ENCODE peak calls at places on chromosomes 12 and 14, in four cellular contexts. A is CD8-positive, alpha-beta memory T cell; N is mesenchymal stem cell; U is lung. S is an unnamed sample.

GRCh38 chr14:36751920-36752319 is 90.3 kb downstream of the PAX9 start:
- DNase-seq in U (no peak), N (no peak), A (no peak), S (no peak)

GRCh38 chr12:109879332-109880048 is 851 bp downstream of the GLTP start:
- DNase-seq in N (peak), U (no peak), A (no peak), S (no peak)

GRCh38 chr12:94802796-94803195 is 152.4 kb upstream of the TMCC3 start:
- DNase-seq in N (no peak), U (no peak), A (no peak), S (no peak)

GRCh38 chr12:13379531-13379930 is 183.0 kb downstream of the EMP1 start:
- DNase-seq in N (no peak), A (no peak), U (no peak), S (no peak)

GRCh38 chr12:110199360-110200123 is 75.4 kb downstream of the IFT81 start:
- DNase-seq in U (no peak), A (no peak), N (peak), S (no peak)

GRCh38 chr14:94120667-94121335 is 8.6 kb downstream of the IFI27L2 start:
- DNase-seq in A (no peak), N (peak), U (no peak), S (peak)

GRCh38 chr12:24904871-24905270 is 44.0 kb downstream of the BCAT1 start:
- DNase-seq in A (no peak), U (no peak), N (no peak), S (no peak)

GRCh38 chr12:54383041-54383609 is 1.4 kb downstream of the ZNF385A start:
- DNase-seq in U (no peak), A (no peak), N (peak), S (no peak)

GRCh38 chr14:101288436-101289229 is 272.7 kb upstream of the DIO3 start:
- DNase-seq in A (no peak), N (no peak), U (no peak), S (no peak)

GRCh38 chr12:11929714-11930113 is 141.0 kb upstream of the BCL2L14 start:
- DNase-seq in A (no peak), U (no peak), N (no peak), S (no peak)

GRCh38 chr14:104556256-104557021 is 23.1 kb upstream of the C14orf180 start:
- DNase-seq in N (no peak), A (no peak), U (no peak), S (no peak)

GRCh38 chr12:34347367-34347766 is 325.1 kb downstream of the ALG10 start:
- DNase-seq in U (no peak), N (no peak), A (no peak), S (no peak)

GRCh38 chr14:68950111-68950510 is 29.0 kb downstream of the ACTN1 start:
- DNase-seq in A (no peak), N (peak), U (no peak), S (no peak)

GRCh38 chr14:103828315-103828967 is 18.9 kb downstream of the PPP1R13B start:
- DNase-seq in A (no peak), U (no peak), N (no peak), S (peak)

GRCh38 chr14:92644166-92644565 is 104.3 kb downstream of the LGMN start:
- DNase-seq in A (no peak), U (no peak), N (peak), S (no peak)

GRCh38 chr12:95169368-95169767 is 47.9 kb downstream of the FGD6 start:
- DNase-seq in U (no peak), N (peak), A (no peak), S (peak)

GRCh38 chr14:90281766-90282165 is 25.4 kb downstream of the PSMC1 start:
- DNase-seq in A (no peak), U (no peak), N (no peak), S (no peak)

GRCh38 chr12:121800694-121801600 is 2.9 kb upstream of the SETD1B start:
- DNase-seq in U (peak), A (peak), N (peak), S (peak)

GRCh38 chr12:68245071-68246021 is 8.1 kb downstream of the IL22 start:
- DNase-seq in A (no peak), U (no peak), N (peak), S (no peak)

GRCh38 chr14:51310453-51311074 is 70.5 kb downstream of the TMX1 start:
- DNase-seq in A (no peak), U (no peak), N (peak), S (no peak)

GRCh38 chr14:45051180-45051579 is 32.7 kb upstream of the PRPF39 start:
- DNase-seq in A (no peak), N (no peak), U (no peak), S (no peak)

GRCh38 chr12:13661005-13661887 is 320.2 kb downstream of the GRIN2B start:
- DNase-seq in A (no peak), U (peak), N (peak), S (peak)

GRCh38 chr14:88411039-88411438 is 25.6 kb downstream of the SPATA7 start:
- DNase-seq in U (no peak), A (no peak), N (no peak), S (no peak)

GRCh38 chr14:37550511-37550910 is 44.5 kb downstream of the FOXA1 start:
- DNase-seq in N (no peak), U (no peak), A (no peak), S (no peak)

GRCh38 chr12:1934831-1935230 is 16.4 kb upstream of the CACNA2D4 start:
- DNase-seq in A (no peak), N (no peak), U (no peak), S (no peak)

GRCh38 chr12:1934068-1934467 is 15.6 kb upstream of the CACNA2D4 start:
- DNase-seq in N (no peak), A (no peak), U (no peak), S (no peak)

GRCh38 chr12:1935242-1935641 is 16.8 kb upstream of the CACNA2D4 start:
- DNase-seq in U (no peak), A (no peak), N (no peak), S (no peak)

GRCh38 chr12:1932264-1932777 is 13.9 kb upstream of the CACNA2D4 start:
- DNase-seq in A (no peak), U (no peak), N (no peak), S (peak)

DNA sequence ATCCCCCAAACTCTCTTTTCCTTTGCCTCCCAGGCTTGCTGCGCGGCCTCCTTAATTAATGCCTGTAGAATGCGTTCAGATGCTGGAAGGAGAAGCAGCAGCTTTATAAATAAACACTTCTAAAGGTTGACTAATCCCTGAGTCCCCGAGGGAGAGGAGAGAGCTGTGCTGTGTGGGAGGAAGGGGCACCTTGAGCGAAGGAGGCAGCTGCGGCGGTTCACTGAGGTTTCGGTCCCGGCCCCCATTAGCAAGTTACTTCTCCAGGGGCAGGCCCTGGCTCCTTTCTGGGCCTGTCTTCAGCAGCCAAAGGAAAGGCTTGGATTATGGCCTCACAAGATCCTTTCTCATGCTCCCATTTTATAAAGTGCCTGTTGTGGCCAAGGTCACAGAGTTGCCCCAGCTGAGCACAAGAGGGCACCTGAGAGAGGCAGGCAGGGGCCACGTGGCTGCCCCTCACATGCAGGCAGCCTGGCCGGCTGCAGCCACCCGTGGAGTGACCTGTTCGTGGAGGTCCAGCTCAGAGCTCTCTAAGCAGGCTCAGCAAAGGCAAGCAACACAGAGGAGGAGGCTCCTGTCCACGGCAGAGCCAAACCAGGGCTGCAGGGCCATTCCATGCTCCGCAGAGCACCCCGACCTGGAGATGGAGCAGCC is 15.0 kb upstream of the CACNA2D4 start:
- DNase-seq in U (no peak), N (peak), A (no peak), S (peak)
- H3K27ac ChIP-seq in U (no peak), N (no peak), A (no peak), S (peak)

GRCh38 chr12:113238309-113238708 is 17.0 kb downstream of the TPCN1 start:
- DNase-seq in U (no peak), A (no peak), N (no peak), S (no peak)

GRCh38 chr12:113240395-113240794 is 19.1 kb downstream of the TPCN1 start:
- DNase-seq in U (no peak), N (no peak), A (no peak), S (no peak)

GRCh38 chr12:113239811-113240331 is 18.6 kb downstream of the TPCN1 start:
- DNase-seq in A (no peak), U (no peak), N (peak), S (no peak)

GRCh38 chr12:113237748-113238147 is 16.5 kb downstream of the TPCN1 start:
- DNase-seq in U (no peak), A (no peak), N (no peak), S (peak)

DNA sequence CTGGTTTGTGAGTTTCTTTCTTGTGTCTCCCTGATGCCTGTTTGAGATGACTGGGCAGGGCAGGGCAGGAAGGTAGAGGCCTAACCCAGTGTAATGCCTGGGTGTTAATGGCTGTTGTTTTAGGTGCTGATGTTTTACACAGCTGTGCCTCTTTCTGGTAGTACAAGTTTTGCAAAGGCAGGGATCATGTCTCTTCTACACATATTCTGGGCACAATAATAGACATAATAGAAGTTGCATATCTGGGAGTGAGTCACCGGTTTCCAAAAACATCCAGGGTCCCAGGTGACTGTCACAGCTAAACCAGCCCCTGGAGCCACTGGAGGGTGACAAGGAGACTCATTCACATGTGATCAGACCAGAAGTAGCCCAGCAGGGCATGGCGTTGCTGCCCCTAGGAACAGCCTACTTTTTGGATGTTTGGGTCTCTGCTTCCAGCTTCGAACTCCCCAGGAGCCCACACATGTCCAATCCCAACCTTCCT is 18.1 kb downstream of the TPCN1 start:
- DNase-seq in N (no peak), A (no peak), U (no peak), S (no peak)
- H3K27ac ChIP-seq in N (peak), A (no peak), U (peak), S (peak)

GRCh38 chr12:805022-805632 is 52.7 kb downstream of the WNK1 start:
- DNase-seq in A (no peak), N (no peak), U (no peak), S (no peak)

GRCh38 chr12:806116-806805 is 53.9 kb downstream of the WNK1 start:
- DNase-seq in A (no peak), U (no peak), N (peak), S (no peak)

GRCh38 chr12:807041-807717 is 54.8 kb downstream of the WNK1 start:
- DNase-seq in N (peak), A (no peak), U (no peak), S (no peak)

DNA sequence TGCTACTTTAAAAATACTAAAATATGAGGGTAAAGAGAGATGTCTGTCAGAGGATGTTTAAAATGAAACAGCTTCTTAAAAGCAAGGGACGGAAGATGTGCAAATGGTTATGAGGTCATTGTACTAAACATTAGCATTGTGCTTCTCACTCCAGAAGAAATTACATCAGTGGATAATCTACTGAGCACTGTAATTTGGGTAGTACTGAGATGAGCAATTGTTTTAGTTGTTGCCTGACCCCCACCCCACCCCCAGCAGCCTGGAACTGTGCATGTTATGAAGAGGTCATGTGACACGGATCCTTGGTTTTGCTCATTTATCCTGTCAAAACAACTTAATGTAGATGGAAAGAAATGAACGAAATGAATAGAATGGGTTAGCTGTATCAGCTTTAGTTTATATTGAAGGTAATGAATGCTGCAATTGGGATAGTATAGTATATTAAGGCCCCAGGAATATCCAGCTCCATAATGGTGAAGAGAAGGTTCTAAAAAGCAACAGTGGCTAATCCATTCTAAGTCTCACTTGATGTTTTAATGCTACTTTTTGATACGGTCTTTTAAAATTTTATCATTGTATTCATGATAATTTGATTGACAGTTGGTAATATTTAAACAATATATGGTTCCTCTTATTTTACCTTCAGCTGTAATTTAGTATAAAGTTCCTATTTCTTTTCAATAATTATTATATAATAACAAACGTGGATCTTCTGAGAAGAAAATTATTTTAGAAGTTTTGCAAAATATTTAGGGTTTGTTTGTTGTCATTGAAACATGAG is 58.4 kb downstream of the WNK1 start:
- DNase-seq in N (no peak), U (no peak), A (no peak), S (no peak)
- H3K27ac ChIP-seq in N (no peak), U (no peak), A (no peak), S (no peak)

DNA sequence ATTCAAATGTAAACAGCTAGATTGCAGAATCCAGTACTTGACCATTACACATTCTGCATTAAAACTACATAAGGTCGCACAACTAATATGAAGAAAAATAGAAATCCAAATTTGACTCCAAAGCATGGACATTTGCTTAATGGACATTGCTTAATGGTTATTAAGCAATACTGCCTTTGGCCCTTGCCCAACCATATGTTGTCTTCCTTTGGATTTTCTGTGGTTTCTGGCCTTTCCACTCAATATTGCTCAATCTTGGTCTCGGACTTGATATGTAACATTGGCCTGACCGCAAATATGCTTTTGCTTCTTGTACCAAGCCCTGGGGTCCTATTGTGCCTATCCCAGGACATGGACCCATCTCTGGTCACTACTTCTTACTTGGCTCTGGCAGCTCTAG is 67.2 kb downstream of the PTPRR start:
- DNase-seq in U (peak), A (no peak), N (peak), S (no peak)
- H3K27ac ChIP-seq in U (no peak), A (no peak), N (no peak), S (no peak)

GRCh38 chr14:75634848-75635247 is 25.8 kb downstream of the ERG28 start:
- DNase-seq in A (no peak), N (no peak), U (no peak), S (no peak)
- H3K27ac ChIP-seq in A (no peak), N (no peak), U (no peak), S (no peak)

S was measured in stomach.